ENCODE peak calls at places on chromosomes 5 and 9, in ten cellular contexts. I, B, T, F, D, U, C, G, L and O are unnamed samples.

GRCh38 chr9:79617395-79617794 is 45.6 kb downstream of the TLE4 start:
- DNase-seq in I (no peak), B (no peak), T (no peak), F (peak), D (no peak), U (peak), C (no peak), G (no peak), L (no peak), O (no peak)

GRCh38 chr9:135796784-135797462 is 94.9 kb downstream of the KCNT1 start:
- DNase-seq in I (no peak), B (no peak), T (no peak), F (no peak), D (no peak), U (no peak), C (no peak), G (no peak), L (no peak), O (no peak)

GRCh38 chr5:52945040-52945439 is 44.1 kb upstream of the ITGA2 start:
- DNase-seq in I (no peak), B (no peak), T (no peak), F (no peak), D (no peak), U (no peak), C (no peak), G (no peak), L (no peak), O (no peak)

GRCh38 chr5:9831823-9832222 is 201.7 kb upstream of the TAS2R1 start:
- DNase-seq in I (no peak), B (no peak), T (no peak), F (peak), D (no peak), U (no peak), C (no peak), G (no peak), L (no peak), O (no peak)

GRCh38 chr5:160315968-160316367 is 3.6 kb upstream of the CCNJL start:
- DNase-seq in I (no peak), B (no peak), T (no peak), F (peak), D (peak), U (peak), C (no peak), G (peak), L (no peak), O (peak)

GRCh38 chr9:138118601-138119071 is 241.1 kb downstream of the CACNA1B start:
- DNase-seq in I (no peak), B (no peak), T (no peak), F (no peak), D (no peak), U (no peak), C (no peak), G (no peak), L (no peak), O (no peak)

GRCh38 chr9:77649109-77649812 is 1.1 kb upstream of the GNA14 start:
- DNase-seq in I (no peak), B (no peak), T (no peak), F (no peak), D (peak), U (peak), C (no peak), G (peak), L (no peak), O (no peak)

GRCh38 chr5:1461396-1461795 is 16.2 kb upstream of the SLC6A3 start:
- DNase-seq in I (no peak), B (no peak), T (no peak), F (no peak), D (no peak), U (no peak), C (no peak), G (no peak), L (no peak), O (no peak)

GRCh38 chr5:81778642-81779041 is 27.7 kb upstream of the SSBP2 start:
- DNase-seq in I (no peak), B (no peak), T (no peak), F (peak), D (no peak), U (peak), C (no peak), G (no peak), L (no peak), O (no peak)

GRCh38 chr5:132427285-132428146 is 58.0 kb downstream of the SLC22A5 start:
- DNase-seq in I (no peak), B (no peak), T (no peak), F (no peak), D (no peak), U (no peak), C (peak), G (peak), L (no peak), O (no peak)

GRCh38 chr5:124231794-124232193 is 514.6 kb downstream of the ZNF608 start:
- DNase-seq in I (no peak), B (no peak), T (no peak), F (no peak), D (no peak), U (no peak), C (no peak), G (no peak), L (no peak), O (no peak)

GRCh38 chr9:92600742-92601261 is 65.0 kb upstream of the ECM2 start:
- DNase-seq in I (no peak), B (no peak), T (no peak), F (peak), D (no peak), U (peak), C (no peak), G (peak), L (no peak), O (no peak)

GRCh38 chr9:130842547-130842946 is 7.5 kb downstream of the ABL1 start:
- DNase-seq in I (no peak), B (no peak), T (no peak), F (no peak), D (no peak), U (no peak), C (no peak), G (no peak), L (no peak), O (no peak)

GRCh38 chr5:55151923-55152842 is 7.8 kb upstream of the GPX8 start:
- DNase-seq in I (no peak), B (no peak), T (peak), F (peak), D (no peak), U (peak), C (no peak), G (peak), L (no peak), O (no peak)

DNA sequence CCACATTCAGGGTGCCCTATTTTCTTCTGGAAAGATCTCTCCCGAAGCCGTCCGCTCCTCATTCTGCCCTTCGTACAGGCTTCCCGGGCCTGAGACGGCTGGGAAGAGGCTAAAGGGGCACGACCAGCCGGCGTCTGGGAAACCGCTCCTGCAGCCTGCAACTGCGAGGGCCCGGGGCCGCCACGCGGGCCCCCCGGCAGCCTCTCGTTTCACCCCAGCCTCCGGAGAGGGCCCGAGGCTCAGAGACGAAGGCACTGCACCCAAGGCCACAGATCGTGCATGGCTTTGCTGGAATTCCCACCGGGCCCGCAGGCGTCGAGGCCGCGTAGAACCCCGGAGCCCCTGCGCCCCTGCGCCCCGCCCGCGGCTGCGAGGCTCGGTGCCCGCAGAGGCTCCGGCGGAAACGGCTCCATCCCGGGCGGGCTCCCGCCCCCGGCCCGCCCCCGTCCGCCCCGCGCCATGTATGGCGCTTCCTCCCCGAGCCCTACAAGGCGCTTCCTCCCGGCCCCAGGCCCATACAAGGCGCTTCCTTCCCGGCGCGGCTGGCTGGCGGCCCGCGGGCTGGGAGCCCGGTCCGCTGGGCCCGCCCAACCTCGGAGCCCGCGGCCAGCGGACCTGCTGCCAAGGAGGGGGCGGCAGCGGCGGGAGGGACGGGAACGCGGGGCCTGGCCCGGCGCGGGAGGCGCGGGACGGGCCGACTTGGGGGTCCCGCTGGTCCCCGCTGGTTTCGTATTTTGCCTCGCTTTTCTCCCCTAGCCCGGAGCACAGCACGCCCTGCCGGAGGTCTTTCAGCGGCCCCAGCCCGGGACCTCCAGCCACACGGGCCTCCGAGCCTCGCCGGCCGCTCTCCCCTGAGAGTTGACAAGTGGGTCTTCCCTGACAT is 26.6 kb downstream of the EGR1 start:
- DNase-seq in I (peak), B (peak), T (no peak), F (peak), D (peak), U (peak), C (peak), G (peak), L (peak), O (peak)
- TF ChIP-seq CTCF in I (no peak), B (no peak), T (no peak), F (no peak), D (no peak), U (no peak), C (no peak), G (no peak), L (no peak), O (no peak)

GRCh38 chr5:92237896-92238295 is 854.8 kb upstream of the ARRDC3 start:
- DNase-seq in I (no peak), B (no peak), T (no peak), F (no peak), D (no peak), U (no peak), C (no peak), G (peak), L (no peak), O (no peak)

GRCh38 chr5:92242170-92242569 is 859.1 kb upstream of the ARRDC3 start:
- DNase-seq in I (no peak), B (no peak), T (no peak), F (no peak), D (no peak), U (no peak), C (no peak), G (peak), L (no peak), O (no peak)
- TF ChIP-seq CTCF in I (no peak), B (no peak), T (no peak), F (no peak), D (no peak), U (no peak), C (no peak), G (no peak), L (no peak), O (no peak)

GRCh38 chr5:74903165-74903787 is 37.1 kb upstream of the FAM169A start:
- DNase-seq in I (no peak), B (peak), T (no peak), F (no peak), D (peak), U (no peak), C (no peak), G (peak), L (peak), O (no peak)
- TF ChIP-seq CTCF in I (peak), B (peak), T (peak), F (peak), D (peak), U (peak), C (peak), G (peak), L (peak), O (peak)

GRCh38 chr5:77867194-77867691 is 91.1 kb upstream of the TBCA start:
- DNase-seq in I (no peak), B (no peak), T (no peak), F (peak), D (peak), U (no peak), C (no peak), G (peak), L (no peak), O (no peak)
- TF ChIP-seq CTCF in I (peak), B (peak), T (peak), F (peak), D (peak), U (peak), C (no peak), G (peak), L (no peak), O (peak)

DNA sequence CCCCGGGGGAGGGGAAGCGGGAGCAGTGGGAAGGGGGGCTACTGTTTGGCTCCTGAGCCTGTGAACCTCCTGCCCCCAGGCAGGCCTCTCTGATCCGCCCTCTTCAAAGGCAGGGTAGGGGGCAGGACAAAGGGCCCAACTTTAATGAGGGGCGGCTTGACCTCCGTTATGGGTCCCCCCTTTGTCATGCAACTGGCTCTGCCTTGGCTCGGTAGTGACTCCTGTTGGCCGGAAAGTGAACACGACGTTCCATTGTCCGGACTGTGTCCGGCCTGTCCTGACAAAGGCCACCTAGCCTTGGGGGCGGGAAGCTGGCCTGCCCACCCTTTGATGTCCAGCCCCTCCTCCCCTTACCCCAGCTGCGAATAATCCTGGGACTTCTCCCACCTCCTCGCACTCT is 1.3 kb downstream of the CDX1 start:
- DNase-seq in I (no peak), B (no peak), T (no peak), F (no peak), D (no peak), U (no peak), C (no peak), G (no peak), L (no peak), O (no peak)
- TF ChIP-seq CTCF in I (peak), B (peak), T (peak), F (peak), D (no peak), U (no peak), C (no peak), G (peak), L (peak), O (no peak)

GRCh38 chr5:2710910-2711309 is 40.6 kb downstream of the IRX2 start:
- DNase-seq in I (no peak), B (no peak), T (no peak), F (no peak), D (no peak), U (no peak), C (no peak), G (peak), L (no peak), O (no peak)
- TF ChIP-seq CTCF in I (peak), B (peak), T (peak), F (no peak), D (no peak), U (no peak), C (no peak), G (peak), L (peak), O (no peak)

DNA sequence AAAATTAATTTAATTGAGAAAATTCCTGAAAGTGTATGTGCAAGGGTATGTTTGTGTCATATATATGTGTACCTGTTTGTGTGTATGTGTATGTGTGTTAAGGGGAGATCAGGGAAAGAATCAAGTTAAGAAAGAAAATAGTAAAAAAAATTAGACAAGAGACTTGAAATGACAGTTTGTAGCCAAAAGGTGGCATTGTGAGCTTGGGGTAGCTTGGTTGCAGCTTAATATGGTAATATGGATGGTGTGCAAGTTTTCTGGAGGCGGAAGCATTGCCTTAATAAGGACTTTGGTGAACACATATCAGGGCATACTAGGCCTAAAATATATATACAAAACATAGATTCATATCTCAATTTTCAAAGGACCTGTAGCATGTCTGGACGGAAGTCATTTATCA is 129.9 kb downstream of the INSYN2B start:
- DNase-seq in I (no peak), B (no peak), T (no peak), F (no peak), D (peak), U (no peak), C (no peak), G (no peak), L (no peak), O (no peak)
- TF ChIP-seq CTCF in I (peak), B (peak), T (no peak), F (no peak), D (peak), U (no peak), C (no peak), G (peak), L (no peak), O (peak)